ENCODE peak calls at places on chromosomes 4 and X, in seven cellular contexts. One of them, this sample, is unnamed.

GRCh38 chrX:119686087-119686639 is 6.8 kb downstream of the SEPTIN6 start:
- DNase-seq in fibroblast of lung: peak
- DNase-seq in A549: no peak
- DNase-seq in SK-N-SH: peak
- DNase-seq in right atrium auricular region: no peak
- DNase-seq in neural progenitor cell: no peak
- DNase-seq in A673: peak
- DNase-seq in this sample: peak

GRCh38 chr4:48016141-48017107 is at the start of the genes CNGA1 and NIPAL1:
- DNase-seq in A549: peak
- DNase-seq in fibroblast of lung: peak
- DNase-seq in neural progenitor cell: peak
- DNase-seq in right atrium auricular region: peak
- DNase-seq in A673: peak
- DNase-seq in SK-N-SH: peak
- DNase-seq in this sample: peak

GRCh38 chr4:114563536-114564315 is 34.9 kb upstream of the UGT8 start:
- DNase-seq in neural progenitor cell: no peak
- DNase-seq in fibroblast of lung: no peak
- DNase-seq in A549: no peak
- DNase-seq in A673: no peak
- DNase-seq in SK-N-SH: no peak
- DNase-seq in right atrium auricular region: no peak
- DNase-seq in this sample: no peak

GRCh38 chr4:174218127-174218790 is 65.2 kb downstream of the FBXO8 start:
- DNase-seq in A673: no peak
- DNase-seq in fibroblast of lung: peak
- DNase-seq in SK-N-SH: peak
- DNase-seq in A549: no peak
- DNase-seq in right atrium auricular region: no peak
- DNase-seq in neural progenitor cell: peak
- DNase-seq in this sample: no peak

GRCh38 chrX:80876877-80877276 is 67.2 kb upstream of the BRWD3 start:
- DNase-seq in SK-N-SH: peak
- DNase-seq in A673: peak
- DNase-seq in A549: peak
- DNase-seq in fibroblast of lung: peak
- DNase-seq in right atrium auricular region: no peak
- DNase-seq in neural progenitor cell: peak
- DNase-seq in this sample: peak

GRCh38 chr4:77599378-77599777 is 6.2 kb upstream of the CXCL13 start:
- DNase-seq in A673: peak
- DNase-seq in right atrium auricular region: no peak
- DNase-seq in fibroblast of lung: peak
- DNase-seq in neural progenitor cell: peak
- DNase-seq in A549: peak
- DNase-seq in SK-N-SH: peak
- DNase-seq in this sample: peak

GRCh38 chrX:57453901-57454300 is 137.9 kb upstream of the ZXDB start:
- DNase-seq in SK-N-SH: peak
- DNase-seq in right atrium auricular region: no peak
- DNase-seq in A549: no peak
- DNase-seq in A673: peak
- DNase-seq in neural progenitor cell: peak
- DNase-seq in fibroblast of lung: no peak
- DNase-seq in this sample: peak

GRCh38 chr4:15654556-15655222 is 468 bp downstream of the FBXL5 start:
- DNase-seq in neural progenitor cell: peak
- DNase-seq in fibroblast of lung: peak
- DNase-seq in right atrium auricular region: peak
- DNase-seq in A673: peak
- DNase-seq in SK-N-SH: no peak
- DNase-seq in A549: peak
- DNase-seq in this sample: peak

GRCh38 chr4:7238300-7238960 is 46.1 kb downstream of the SORCS2 start:
- DNase-seq in A673: peak
- DNase-seq in A549: no peak
- DNase-seq in right atrium auricular region: no peak
- DNase-seq in neural progenitor cell: peak
- DNase-seq in SK-N-SH: no peak
- DNase-seq in fibroblast of lung: no peak
- DNase-seq in this sample: no peak
- TF ChIP-seq CTCF in A673: peak
- TF ChIP-seq CTCF in A549: no peak
- TF ChIP-seq CTCF in right atrium auricular region: no peak
- TF ChIP-seq CTCF in neural progenitor cell: peak
- TF ChIP-seq CTCF in SK-N-SH: peak
- TF ChIP-seq CTCF in fibroblast of lung: peak
- TF ChIP-seq CTCF in this sample: peak

GRCh38 chr4:132001542-132001941 is 1147.6 kb upstream of the PCDH10 start:
- DNase-seq in right atrium auricular region: no peak
- DNase-seq in A549: no peak
- DNase-seq in A673: no peak
- DNase-seq in fibroblast of lung: peak
- DNase-seq in neural progenitor cell: no peak
- DNase-seq in SK-N-SH: no peak
- DNase-seq in this sample: no peak

GRCh38 chr4:132003593-132003992 is 1145.5 kb upstream of the PCDH10 start:
- DNase-seq in A673: peak
- DNase-seq in neural progenitor cell: peak
- DNase-seq in right atrium auricular region: no peak
- DNase-seq in SK-N-SH: no peak
- DNase-seq in A549: no peak
- DNase-seq in fibroblast of lung: no peak
- DNase-seq in this sample: no peak
- H3K27ac ChIP-seq in A673: no peak
- H3K27ac ChIP-seq in neural progenitor cell: no peak
- H3K27ac ChIP-seq in right atrium auricular region: no peak
- H3K27ac ChIP-seq in SK-N-SH: no peak
- H3K27ac ChIP-seq in A549: no peak
- H3K27ac ChIP-seq in fibroblast of lung: no peak
- H3K27ac ChIP-seq in this sample: no peak

DNA sequence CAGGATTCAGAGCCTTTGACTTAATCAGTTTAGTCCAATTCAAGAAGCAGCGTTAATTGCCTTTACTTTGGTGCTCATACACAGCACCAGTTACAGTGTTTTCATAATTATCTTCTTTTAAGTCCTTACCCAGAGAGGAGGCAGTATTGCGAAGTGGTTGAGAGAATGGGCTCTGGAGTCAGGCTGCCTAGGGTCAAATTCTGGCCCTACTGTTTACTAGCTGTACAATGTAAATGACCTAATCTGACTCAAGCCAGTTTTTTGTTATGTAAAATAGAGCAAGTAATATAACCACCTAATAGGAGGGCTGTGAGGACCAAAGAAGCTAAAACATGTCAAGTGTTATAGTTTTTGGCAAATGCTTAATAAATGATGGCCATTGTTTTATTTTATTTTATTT is 27.6 kb downstream of the WDR44 start:
- DNase-seq in A549: no peak
- DNase-seq in right atrium auricular region: no peak
- DNase-seq in neural progenitor cell: peak
- DNase-seq in fibroblast of lung: peak
- DNase-seq in A673: no peak
- DNase-seq in SK-N-SH: no peak
- DNase-seq in this sample: no peak
- TF ChIP-seq CTCF in A549: no peak
- TF ChIP-seq CTCF in right atrium auricular region: no peak
- TF ChIP-seq CTCF in neural progenitor cell: no peak
- TF ChIP-seq CTCF in fibroblast of lung: no peak
- TF ChIP-seq CTCF in A673: no peak
- TF ChIP-seq CTCF in SK-N-SH: no peak
- TF ChIP-seq CTCF in this sample: no peak

GRCh38 chr4:84231539-84232055 is 267.5 kb downstream of the NKX6-1 start:
- DNase-seq in neural progenitor cell: no peak
- DNase-seq in fibroblast of lung: no peak
- DNase-seq in A549: no peak
- DNase-seq in SK-N-SH: no peak
- DNase-seq in A673: no peak
- DNase-seq in right atrium auricular region: no peak
- DNase-seq in this sample: no peak

GRCh38 chr4:84235131-84235530 is 264.0 kb downstream of the NKX6-1 start:
- DNase-seq in A549: no peak
- DNase-seq in neural progenitor cell: no peak
- DNase-seq in A673: no peak
- DNase-seq in fibroblast of lung: no peak
- DNase-seq in right atrium auricular region: no peak
- DNase-seq in SK-N-SH: no peak
- DNase-seq in this sample: peak

GRCh38 chr4:84235545-84235944 is 263.5 kb downstream of the NKX6-1 start:
- DNase-seq in A673: no peak
- DNase-seq in right atrium auricular region: no peak
- DNase-seq in A549: no peak
- DNase-seq in fibroblast of lung: no peak
- DNase-seq in neural progenitor cell: no peak
- DNase-seq in SK-N-SH: no peak
- DNase-seq in this sample: peak

GRCh38 chr4:84237008-84237407 is 262.1 kb downstream of the NKX6-1 start:
- DNase-seq in A549: no peak
- DNase-seq in right atrium auricular region: no peak
- DNase-seq in SK-N-SH: no peak
- DNase-seq in neural progenitor cell: no peak
- DNase-seq in A673: no peak
- DNase-seq in fibroblast of lung: peak
- DNase-seq in this sample: no peak

GRCh38 chr4:84232311-84233095 is 266.6 kb downstream of the NKX6-1 start:
- DNase-seq in right atrium auricular region: no peak
- DNase-seq in SK-N-SH: no peak
- DNase-seq in A673: no peak
- DNase-seq in A549: no peak
- DNase-seq in neural progenitor cell: no peak
- DNase-seq in fibroblast of lung: peak
- DNase-seq in this sample: no peak
- H3K27ac ChIP-seq in right atrium auricular region: no peak
- H3K27ac ChIP-seq in SK-N-SH: no peak
- H3K27ac ChIP-seq in A673: no peak
- H3K27ac ChIP-seq in A549: no peak
- H3K27ac ChIP-seq in neural progenitor cell: no peak
- H3K27ac ChIP-seq in fibroblast of lung: no peak
- H3K27ac ChIP-seq in this sample: no peak

GRCh38 chr4:5824635-5825034 is 68.3 kb downstream of the CRMP1 start:
- DNase-seq in A673: peak
- DNase-seq in neural progenitor cell: peak
- DNase-seq in fibroblast of lung: peak
- DNase-seq in A549: peak
- DNase-seq in right atrium auricular region: no peak
- DNase-seq in SK-N-SH: peak
- DNase-seq in this sample: peak
- TF ChIP-seq CTCF in A673: peak
- TF ChIP-seq CTCF in neural progenitor cell: peak
- TF ChIP-seq CTCF in fibroblast of lung: peak
- TF ChIP-seq CTCF in A549: peak
- TF ChIP-seq CTCF in right atrium auricular region: peak
- TF ChIP-seq CTCF in SK-N-SH: peak
- TF ChIP-seq CTCF in this sample: peak

GRCh38 chrX:40845331-40845911 is 110.1 kb upstream of the MED14 start:
- DNase-seq in right atrium auricular region: no peak
- DNase-seq in SK-N-SH: no peak
- DNase-seq in neural progenitor cell: peak
- DNase-seq in A549: no peak
- DNase-seq in fibroblast of lung: peak
- DNase-seq in A673: no peak
- DNase-seq in this sample: no peak
- H3K27ac ChIP-seq in right atrium auricular region: peak
- H3K27ac ChIP-seq in SK-N-SH: peak
- H3K27ac ChIP-seq in neural progenitor cell: peak
- H3K27ac ChIP-seq in A549: peak
- H3K27ac ChIP-seq in fibroblast of lung: peak
- H3K27ac ChIP-seq in A673: no peak
- H3K27ac ChIP-seq in this sample: no peak